ENCODE peak calls at places on chromosomes 5 and 9, in ten cellular contexts. E is CD4-positive, alpha-beta T cell; D is heart right ventricle; A is foreskin fibroblast; Y is IMR-90; W is choroid plexus epithelial cell; Q is left lung; B is pancreas; S is H9; I is HFFc6. F is an unnamed sample.

GRCh38 chr5:12313602-12314001 is 409.4 kb upstream of the CTNND2 start:
- DNase-seq in A (no peak), Y (no peak), Q (no peak), I (no peak), E (no peak), D (no peak), S (no peak), W (no peak), B (no peak), F (no peak)

GRCh38 chr9:108696156-108696555 is 159.6 kb downstream of the ACTL7B start:
- DNase-seq in Y (no peak), Q (no peak), A (no peak), S (no peak), D (no peak), W (no peak), B (no peak), I (no peak), E (no peak), F (no peak)

GRCh38 chr9:83981126-83981871 is 694 bp downstream of the RMI1 start:
- DNase-seq in Q (no peak), I (peak; percentile 27), W (peak; percentile 57), B (peak; percentile 51), D (peak; percentile 36), A (peak; percentile 72), Y (peak; percentile 35), S (no peak), E (no peak), F (peak; percentile 36)

GRCh38 chr9:124617477-124618141 is 110.4 kb upstream of the NR5A1 start:
- DNase-seq in I (peak; percentile 63), B (peak; percentile 50), Y (peak; percentile 79), E (peak; percentile 63), D (peak; percentile 80), S (peak; percentile 78), W (peak; percentile 89), Q (peak; percentile 69), A (peak; percentile 89), F (peak; percentile 59)

GRCh38 chr5:3342271-3343100 is 253.1 kb upstream of the IRX1 start:
- DNase-seq in D (no peak), S (no peak), Y (no peak), W (no peak), B (no peak), Q (no peak), I (no peak), A (no peak), E (no peak), F (no peak)

GRCh38 chr9:19232830-19233194 is 2.3 kb downstream of the DENND4C start:
- DNase-seq in W (peak; percentile 80), A (peak; percentile 63), I (peak; percentile 14), S (no peak), Q (no peak), E (no peak), B (peak; percentile 7), D (no peak), Y (peak; percentile 56), F (no peak)

GRCh38 chr5:75567710-75568109 is 43.5 kb upstream of the ANKDD1B start:
- DNase-seq in B (no peak), I (peak; percentile 27), S (no peak), E (no peak), D (no peak), A (peak; percentile 48), Y (peak; percentile 64), W (peak; percentile 77), Q (no peak), F (no peak)

GRCh38 chr5:163574477-163575440 is 69.3 kb downstream of the MAT2B start:
- DNase-seq in Y (no peak), A (no peak), D (no peak), B (no peak), I (no peak), W (no peak), S (no peak), Q (no peak), E (no peak), F (no peak)

GRCh38 chr5:10056228-10056760 is 193.4 kb downstream of the ATPSCKMT start:
- DNase-seq in S (no peak), D (no peak), Q (no peak), A (no peak), I (peak; percentile 13), E (no peak), W (no peak), B (no peak), Y (no peak), F (no peak)

GRCh38 chr9:137198748-137199276 is 1.7 kb downstream of the TPRN start:
- DNase-seq in Y (no peak), D (no peak), A (no peak), E (no peak), I (no peak), B (peak; percentile 85), W (no peak), Q (no peak), S (no peak), F (no peak)

GRCh38 chr9:97372580-97372979 is 39.3 kb upstream of the TDRD7 start:
- DNase-seq in A (no peak), W (no peak), Q (no peak), Y (no peak), B (no peak), E (no peak), I (no peak), D (no peak), S (no peak), F (no peak)

GRCh38 chr5:102090770-102091169 is 205.3 kb downstream of the SLCO4C1 start:
- DNase-seq in B (no peak), A (no peak), Y (no peak), W (peak; percentile 15), I (no peak), D (no peak), S (no peak), E (no peak), Q (no peak), F (no peak)

GRCh38 chr9:136182850-136183422 is 22.0 kb downstream of the LHX3 start:
- DNase-seq in E (no peak), A (no peak), D (no peak), Y (no peak), B (no peak), S (no peak), W (no peak), I (no peak), Q (no peak), F (no peak)
- TF ChIP-seq CTCF in E (no peak), A (no peak), D (no peak), Y (no peak), B (no peak), S (no peak), W (no peak), I (no peak), Q (no peak), F (no peak)

DNA sequence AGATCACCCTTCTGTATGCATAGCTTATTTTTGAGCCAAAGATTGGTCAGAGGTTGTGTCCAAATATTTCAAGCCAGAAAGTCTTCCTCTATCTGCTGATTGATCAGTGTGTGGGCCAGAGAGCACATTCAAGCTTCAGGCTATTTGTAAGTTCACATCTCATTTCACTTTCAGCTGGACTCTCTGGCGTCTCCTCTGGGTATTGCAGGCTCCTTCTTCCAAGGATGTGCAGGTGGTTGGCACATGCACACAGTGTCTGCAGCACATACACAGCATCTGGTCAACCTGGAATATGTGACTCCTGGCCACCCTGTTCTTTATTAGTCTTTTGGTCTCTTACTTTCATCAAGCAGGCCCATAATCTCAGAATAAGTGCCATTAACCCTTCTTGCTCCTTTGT is 516.1 kb downstream of the ANXA1 start:
- DNase-seq in I (no peak), Q (no peak), W (peak; percentile 68), B (no peak), D (no peak), A (peak; percentile 8), E (no peak), Y (no peak), S (no peak), F (no peak)
- TF ChIP-seq CTCF in I (no peak), Q (no peak), W (peak; percentile 70), B (no peak), D (no peak), A (peak; percentile 4), E (no peak), Y (no peak), S (no peak), F (no peak)

GRCh38 chr9:81847181-81847915 is 80.9 kb upstream of the SPATA31D4 start:
- DNase-seq in Y (no peak), B (no peak), E (no peak), A (no peak), S (no peak), W (no peak), D (no peak), I (no peak), Q (no peak), F (no peak)

GRCh38 chr9:81844131-81844567 is 84.1 kb upstream of the SPATA31D4 start:
- DNase-seq in I (no peak), B (no peak), S (no peak), D (no peak), E (no peak), A (no peak), Y (no peak), Q (no peak), W (no peak), F (no peak)

GRCh38 chr9:81851340-81851739 is 76.9 kb upstream of the SPATA31D4 start:
- DNase-seq in I (no peak), D (peak; percentile 36), A (no peak), W (no peak), E (no peak), B (no peak), S (no peak), Q (no peak), Y (no peak), F (no peak)

GRCh38 chr9:81849631-81850259 is 78.5 kb upstream of the SPATA31D4 start:
- DNase-seq in A (no peak), B (no peak), E (no peak), W (peak; percentile 34), I (no peak), Y (no peak), S (no peak), D (no peak), Q (no peak), F (no peak)

DNA sequence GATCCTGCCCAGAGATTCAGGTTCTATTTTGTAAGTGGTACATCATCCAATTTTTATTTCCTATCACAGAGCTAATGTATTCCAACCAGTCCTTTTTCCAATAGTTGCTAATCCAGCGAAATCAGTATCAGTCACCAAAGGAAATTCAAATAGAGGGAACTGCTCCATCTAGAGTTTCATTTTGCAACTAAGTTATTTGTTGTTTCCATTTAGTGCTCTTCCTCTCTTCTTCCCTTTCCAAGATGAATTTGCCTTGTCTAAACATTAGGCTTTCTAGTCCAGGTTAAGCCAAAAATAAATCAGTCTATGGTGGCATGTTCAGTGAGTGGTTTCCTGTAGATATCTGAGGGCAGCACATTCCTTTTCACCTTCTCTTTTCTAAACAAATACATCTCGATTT is 79.8 kb upstream of the SPATA31D4 start:
- DNase-seq in E (no peak), Y (peak; percentile 66), D (no peak), Q (no peak), S (no peak), A (peak; percentile 53), W (peak; percentile 63), I (peak; percentile 30), B (no peak), F (no peak)
- TF ChIP-seq CTCF in E (no peak), Y (peak; percentile 63), D (peak; percentile 51), Q (peak; percentile 33), S (peak; percentile 55), A (peak; percentile 45), W (peak; percentile 59), I (peak; percentile 74), B (no peak), F (peak; percentile 54)

DNA sequence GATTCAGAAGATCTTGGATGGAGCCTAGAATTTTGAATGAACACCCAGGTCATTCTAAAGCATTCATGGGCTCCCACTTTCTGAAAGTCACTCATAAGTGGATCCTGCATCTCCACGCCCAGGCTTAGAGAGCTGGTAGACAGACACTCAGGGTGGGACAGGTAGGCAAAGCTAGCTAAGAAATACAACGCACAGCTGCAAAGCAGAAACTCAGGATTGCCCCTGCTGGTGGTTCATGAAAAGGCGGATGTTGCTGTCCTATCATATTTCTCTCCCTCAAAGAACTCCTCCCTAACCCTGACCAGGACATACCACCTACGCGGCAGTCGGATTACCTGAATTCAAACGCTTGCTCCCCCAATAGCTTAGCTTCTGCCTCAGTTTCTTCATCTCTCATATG is 226.5 kb downstream of the GLIS3 start:
- DNase-seq in D (no peak), S (peak; percentile 76), B (no peak), W (no peak), I (no peak), A (no peak), Y (no peak), Q (no peak), E (no peak), F (no peak)
- TF ChIP-seq CTCF in D (no peak), S (peak; percentile 78), B (no peak), W (peak; percentile 51), I (peak; percentile 60), A (no peak), Y (peak; percentile 9), Q (no peak), E (no peak), F (no peak)